ENCODE peak calls at places on chromosomes 5 and 9, in ten cellular contexts. One of them, this sample, is unnamed.

GRCh38 chr9:16119261-16119660 is 566.4 kb downstream of the CCDC171 start:
- DNase-seq in stimulated activated CD8-positive, alpha-beta memory T cell treated with anti-CD3 and anti-CD28 coated beads, Interleukin-7, amount 100 ng/mL, for 24 hours: no peak
- DNase-seq in endothelial cell of umbilical vein: no peak
- DNase-seq in neuronal stem cell: no peak
- DNase-seq in psoas muscle: no peak
- DNase-seq in hippocampal formation: no peak
- DNase-seq in NCI-H510A: no peak
- DNase-seq in AG09319: no peak
- DNase-seq in pancreas: no peak
- DNase-seq in stimulated activated CD4-positive, alpha-beta T cell treated with anti-CD3 and anti-CD28 coated beads, Interleukin-2, amount 100 ng/mL, for 48 hours: no peak
- DNase-seq in this sample: no peak

GRCh38 chr9:33202552-33203300 is 35.6 kb upstream of the B4GALT1 start:
- DNase-seq in stimulated activated CD8-positive, alpha-beta memory T cell treated with anti-CD3 and anti-CD28 coated beads, Interleukin-7, amount 100 ng/mL, for 24 hours: no peak
- DNase-seq in endothelial cell of umbilical vein: no peak
- DNase-seq in neuronal stem cell: no peak
- DNase-seq in psoas muscle: peak
- DNase-seq in hippocampal formation: no peak
- DNase-seq in NCI-H510A: no peak
- DNase-seq in AG09319: no peak
- DNase-seq in pancreas: no peak
- DNase-seq in stimulated activated CD4-positive, alpha-beta T cell treated with anti-CD3 and anti-CD28 coated beads, Interleukin-2, amount 100 ng/mL, for 48 hours: no peak
- DNase-seq in this sample: no peak

GRCh38 chr5:6729400-6730310 is 16.4 kb downstream of the TENT4A start:
- DNase-seq in stimulated activated CD8-positive, alpha-beta memory T cell treated with anti-CD3 and anti-CD28 coated beads, Interleukin-7, amount 100 ng/mL, for 24 hours: no peak
- DNase-seq in endothelial cell of umbilical vein: no peak
- DNase-seq in neuronal stem cell: no peak
- DNase-seq in psoas muscle: peak
- DNase-seq in hippocampal formation: no peak
- DNase-seq in NCI-H510A: no peak
- DNase-seq in AG09319: no peak
- DNase-seq in pancreas: no peak
- DNase-seq in stimulated activated CD4-positive, alpha-beta T cell treated with anti-CD3 and anti-CD28 coated beads, Interleukin-2, amount 100 ng/mL, for 48 hours: no peak
- DNase-seq in this sample: no peak

GRCh38 chr5:65986050-65986451 is 59.7 kb downstream of the ERBIN start:
- DNase-seq in stimulated activated CD8-positive, alpha-beta memory T cell treated with anti-CD3 and anti-CD28 coated beads, Interleukin-7, amount 100 ng/mL, for 24 hours: no peak
- DNase-seq in endothelial cell of umbilical vein: peak
- DNase-seq in neuronal stem cell: no peak
- DNase-seq in psoas muscle: no peak
- DNase-seq in hippocampal formation: no peak
- DNase-seq in NCI-H510A: no peak
- DNase-seq in AG09319: no peak
- DNase-seq in pancreas: no peak
- DNase-seq in stimulated activated CD4-positive, alpha-beta T cell treated with anti-CD3 and anti-CD28 coated beads, Interleukin-2, amount 100 ng/mL, for 48 hours: no peak
- DNase-seq in this sample: no peak

GRCh38 chr9:137433349-137433915 is 7.7 kb downstream of the ENTPD8 start:
- DNase-seq in stimulated activated CD8-positive, alpha-beta memory T cell treated with anti-CD3 and anti-CD28 coated beads, Interleukin-7, amount 100 ng/mL, for 24 hours: no peak
- DNase-seq in endothelial cell of umbilical vein: no peak
- DNase-seq in neuronal stem cell: no peak
- DNase-seq in psoas muscle: no peak
- DNase-seq in hippocampal formation: no peak
- DNase-seq in NCI-H510A: no peak
- DNase-seq in AG09319: no peak
- DNase-seq in pancreas: no peak
- DNase-seq in stimulated activated CD4-positive, alpha-beta T cell treated with anti-CD3 and anti-CD28 coated beads, Interleukin-2, amount 100 ng/mL, for 48 hours: no peak
- DNase-seq in this sample: no peak

GRCh38 chr5:150559701-150560100 is 51.8 kb downstream of the NDST1 start:
- DNase-seq in stimulated activated CD8-positive, alpha-beta memory T cell treated with anti-CD3 and anti-CD28 coated beads, Interleukin-7, amount 100 ng/mL, for 24 hours: no peak
- DNase-seq in endothelial cell of umbilical vein: no peak
- DNase-seq in neuronal stem cell: no peak
- DNase-seq in psoas muscle: no peak
- DNase-seq in hippocampal formation: no peak
- DNase-seq in NCI-H510A: no peak
- DNase-seq in AG09319: no peak
- DNase-seq in pancreas: no peak
- DNase-seq in stimulated activated CD4-positive, alpha-beta T cell treated with anti-CD3 and anti-CD28 coated beads, Interleukin-2, amount 100 ng/mL, for 48 hours: no peak
- DNase-seq in this sample: no peak

GRCh38 chr5:170306381-170306790 is 8.8 kb upstream of the LCP2 start:
- DNase-seq in stimulated activated CD8-positive, alpha-beta memory T cell treated with anti-CD3 and anti-CD28 coated beads, Interleukin-7, amount 100 ng/mL, for 24 hours: no peak
- DNase-seq in endothelial cell of umbilical vein: no peak
- DNase-seq in neuronal stem cell: no peak
- DNase-seq in psoas muscle: peak
- DNase-seq in hippocampal formation: no peak
- DNase-seq in NCI-H510A: no peak
- DNase-seq in AG09319: peak
- DNase-seq in pancreas: no peak
- DNase-seq in stimulated activated CD4-positive, alpha-beta T cell treated with anti-CD3 and anti-CD28 coated beads, Interleukin-2, amount 100 ng/mL, for 48 hours: no peak
- DNase-seq in this sample: no peak

GRCh38 chr5:88145603-88146467 is 122.8 kb downstream of the TMEM161B start:
- DNase-seq in stimulated activated CD8-positive, alpha-beta memory T cell treated with anti-CD3 and anti-CD28 coated beads, Interleukin-7, amount 100 ng/mL, for 24 hours: no peak
- DNase-seq in endothelial cell of umbilical vein: no peak
- DNase-seq in neuronal stem cell: peak
- DNase-seq in psoas muscle: no peak
- DNase-seq in hippocampal formation: peak
- DNase-seq in NCI-H510A: peak
- DNase-seq in AG09319: no peak
- DNase-seq in pancreas: no peak
- DNase-seq in stimulated activated CD4-positive, alpha-beta T cell treated with anti-CD3 and anti-CD28 coated beads, Interleukin-2, amount 100 ng/mL, for 48 hours: no peak
- DNase-seq in this sample: no peak

GRCh38 chr5:96023518-96023917 is 61.9 kb upstream of the ELL2 start:
- DNase-seq in stimulated activated CD8-positive, alpha-beta memory T cell treated with anti-CD3 and anti-CD28 coated beads, Interleukin-7, amount 100 ng/mL, for 24 hours: no peak
- DNase-seq in endothelial cell of umbilical vein: peak
- DNase-seq in neuronal stem cell: no peak
- DNase-seq in psoas muscle: no peak
- DNase-seq in hippocampal formation: no peak
- DNase-seq in NCI-H510A: no peak
- DNase-seq in AG09319: no peak
- DNase-seq in pancreas: no peak
- DNase-seq in stimulated activated CD4-positive, alpha-beta T cell treated with anti-CD3 and anti-CD28 coated beads, Interleukin-2, amount 100 ng/mL, for 48 hours: no peak
- DNase-seq in this sample: no peak

GRCh38 chr5:134874831-134875655 is 872 bp downstream of the TXNDC15 start:
- DNase-seq in stimulated activated CD8-positive, alpha-beta memory T cell treated with anti-CD3 and anti-CD28 coated beads, Interleukin-7, amount 100 ng/mL, for 24 hours: peak
- DNase-seq in endothelial cell of umbilical vein: peak
- DNase-seq in neuronal stem cell: no peak
- DNase-seq in psoas muscle: peak
- DNase-seq in hippocampal formation: peak
- DNase-seq in NCI-H510A: peak
- DNase-seq in AG09319: peak
- DNase-seq in pancreas: peak
- DNase-seq in stimulated activated CD4-positive, alpha-beta T cell treated with anti-CD3 and anti-CD28 coated beads, Interleukin-2, amount 100 ng/mL, for 48 hours: peak
- DNase-seq in this sample: no peak

GRCh38 chr5:96432245-96433065 is 593 bp downstream of the PCSK1 start:
- DNase-seq in stimulated activated CD8-positive, alpha-beta memory T cell treated with anti-CD3 and anti-CD28 coated beads, Interleukin-7, amount 100 ng/mL, for 24 hours: no peak
- DNase-seq in endothelial cell of umbilical vein: peak
- DNase-seq in neuronal stem cell: no peak
- DNase-seq in psoas muscle: peak
- DNase-seq in hippocampal formation: no peak
- DNase-seq in NCI-H510A: peak
- DNase-seq in AG09319: no peak
- DNase-seq in pancreas: peak
- DNase-seq in stimulated activated CD4-positive, alpha-beta T cell treated with anti-CD3 and anti-CD28 coated beads, Interleukin-2, amount 100 ng/mL, for 48 hours: no peak
- DNase-seq in this sample: no peak

GRCh38 chr5:80269991-80270438 is 14.2 kb upstream of the SERINC5 start:
- DNase-seq in stimulated activated CD8-positive, alpha-beta memory T cell treated with anti-CD3 and anti-CD28 coated beads, Interleukin-7, amount 100 ng/mL, for 24 hours: no peak
- DNase-seq in endothelial cell of umbilical vein: no peak
- DNase-seq in neuronal stem cell: no peak
- DNase-seq in psoas muscle: no peak
- DNase-seq in hippocampal formation: no peak
- DNase-seq in NCI-H510A: no peak
- DNase-seq in AG09319: no peak
- DNase-seq in pancreas: no peak
- DNase-seq in stimulated activated CD4-positive, alpha-beta T cell treated with anti-CD3 and anti-CD28 coated beads, Interleukin-2, amount 100 ng/mL, for 48 hours: no peak
- DNase-seq in this sample: no peak

GRCh38 chr9:94649100-94649855 is 10.0 kb upstream of the FBP1 start:
- DNase-seq in stimulated activated CD8-positive, alpha-beta memory T cell treated with anti-CD3 and anti-CD28 coated beads, Interleukin-7, amount 100 ng/mL, for 24 hours: no peak
- DNase-seq in endothelial cell of umbilical vein: no peak
- DNase-seq in neuronal stem cell: no peak
- DNase-seq in psoas muscle: no peak
- DNase-seq in hippocampal formation: no peak
- DNase-seq in NCI-H510A: no peak
- DNase-seq in AG09319: peak
- DNase-seq in pancreas: no peak
- DNase-seq in stimulated activated CD4-positive, alpha-beta T cell treated with anti-CD3 and anti-CD28 coated beads, Interleukin-2, amount 100 ng/mL, for 48 hours: no peak
- DNase-seq in this sample: no peak

GRCh38 chr9:37582548-37583157 is 6.5 kb upstream of the FBXO10 start:
- DNase-seq in stimulated activated CD8-positive, alpha-beta memory T cell treated with anti-CD3 and anti-CD28 coated beads, Interleukin-7, amount 100 ng/mL, for 24 hours: no peak
- DNase-seq in endothelial cell of umbilical vein: peak
- DNase-seq in neuronal stem cell: no peak
- DNase-seq in psoas muscle: no peak
- DNase-seq in hippocampal formation: no peak
- DNase-seq in NCI-H510A: no peak
- DNase-seq in AG09319: peak
- DNase-seq in pancreas: no peak
- DNase-seq in stimulated activated CD4-positive, alpha-beta T cell treated with anti-CD3 and anti-CD28 coated beads, Interleukin-2, amount 100 ng/mL, for 48 hours: no peak
- DNase-seq in this sample: no peak

GRCh38 chr9:137907776-137908175 is 30.2 kb downstream of the CACNA1B start:
- DNase-seq in stimulated activated CD8-positive, alpha-beta memory T cell treated with anti-CD3 and anti-CD28 coated beads, Interleukin-7, amount 100 ng/mL, for 24 hours: no peak
- DNase-seq in endothelial cell of umbilical vein: no peak
- DNase-seq in neuronal stem cell: no peak
- DNase-seq in psoas muscle: no peak
- DNase-seq in hippocampal formation: no peak
- DNase-seq in NCI-H510A: no peak
- DNase-seq in AG09319: no peak
- DNase-seq in pancreas: no peak
- DNase-seq in stimulated activated CD4-positive, alpha-beta T cell treated with anti-CD3 and anti-CD28 coated beads, Interleukin-2, amount 100 ng/mL, for 48 hours: no peak
- DNase-seq in this sample: no peak

GRCh38 chr9:112831281-112831851 is 59.3 kb downstream of the SLC46A2 start:
- DNase-seq in stimulated activated CD8-positive, alpha-beta memory T cell treated with anti-CD3 and anti-CD28 coated beads, Interleukin-7, amount 100 ng/mL, for 24 hours: no peak
- DNase-seq in endothelial cell of umbilical vein: peak
- DNase-seq in neuronal stem cell: no peak
- DNase-seq in psoas muscle: peak
- DNase-seq in hippocampal formation: no peak
- DNase-seq in NCI-H510A: peak
- DNase-seq in AG09319: no peak
- DNase-seq in pancreas: no peak
- DNase-seq in stimulated activated CD4-positive, alpha-beta T cell treated with anti-CD3 and anti-CD28 coated beads, Interleukin-2, amount 100 ng/mL, for 48 hours: no peak
- DNase-seq in this sample: no peak

This sample was measured in cortex of kidney.